ENCODE peak calls at places on chromosomes 6 and 20, in five cellular contexts. J is NCI-H2171; M is right atrium auricular region; Q is NCI-H1105 treated with DMSO at 0.1 percent for 48 hours; Z is activated T-cell treated with anti-CD3 and anti-CD28 coated beads, Interleukin-2, amount 50 U/mL, for 48 hours. L is an unnamed sample.

GRCh38 chr6:131164506-131164905 is 29.2 kb downstream of the AKAP7 start:
- DNase-seq in Z (no peak), Q (no peak), M (no peak), J (no peak), L (no peak)

GRCh38 chr20:23923891-23924435 is 44.4 kb upstream of the CST5 start:
- DNase-seq in Q (no peak), M (no peak), Z (no peak), J (no peak), L (peak)

GRCh38 chr6:107917468-107918375 is 40.3 kb downstream of the SEC63 start:
- DNase-seq in M (no peak), Q (no peak), Z (no peak), J (no peak), L (no peak)

GRCh38 chr6:66568271-66568670 is 861.2 kb upstream of the EYS start:
- DNase-seq in Z (no peak), Q (no peak), J (no peak), M (no peak), L (no peak)

GRCh38 chr20:44758247-44759101 is 12.8 kb downstream of the KCNK15 start:
- DNase-seq in M (no peak), Q (no peak), J (no peak), Z (no peak), L (no peak)

GRCh38 chr20:47427067-47427466 is 70.6 kb upstream of the ZMYND8 start:
- DNase-seq in J (no peak), Z (no peak), M (no peak), Q (no peak), L (no peak)

GRCh38 chr20:12371955-12372354 is 454.3 kb downstream of the BTBD3 start:
- DNase-seq in Z (no peak), M (no peak), J (no peak), Q (peak), L (no peak)

GRCh38 chr20:32564921-32565734 is 20.0 kb downstream of the NOL4L start:
- DNase-seq in Q (no peak), M (no peak), Z (no peak), J (no peak), L (no peak)

GRCh38 chr6:26022166-26022510 is 59.5 kb downstream of the TRIM38 start:
- DNase-seq in M (peak), J (peak), Q (peak), Z (no peak), L (no peak)

GRCh38 chr6:88725111-88725711 is 238.2 kb downstream of the RNGTT start:
- DNase-seq in M (no peak), Q (no peak), Z (no peak), J (no peak), L (no peak)

L was measured in esophagus muscularis mucosa.